ENCODE peak calls at places on chromosome 14, in four cellular contexts. G, S, N and I are unnamed samples.

GRCh38 chr14:53493895-53494294 is 340.8 kb upstream of the DDHD1 start:
- DNase-seq in S (no peak), G (no peak), N (no peak), I (no peak)

GRCh38 chr14:68512088-68512487 is 280.8 kb downstream of the ZFP36L1 start:
- DNase-seq in S (no peak), G (no peak), N (no peak), I (peak; percentile 64)

GRCh38 chr14:69803753-69804152 is 6.7 kb upstream of the SLC10A1 start:
- DNase-seq in S (peak; percentile 28), N (no peak), G (no peak), I (no peak)

GRCh38 chr14:104830781-104831180 is 29.9 kb downstream of the ZBTB42 start:
- DNase-seq in G (no peak), N (no peak), S (no peak), I (no peak)

GRCh38 chr14:96662116-96662901 is 134.9 kb upstream of the VRK1 start:
- DNase-seq in N (no peak), S (peak; percentile 67), G (no peak), I (peak; percentile 8)

GRCh38 chr14:43647302-43647701 is 859.8 kb downstream of the FSCB start:
- DNase-seq in S (no peak), G (peak; percentile 73), N (peak; percentile 78), I (no peak)

GRCh38 chr14:99671230-99672224 is 12.6 kb upstream of the CYP46A1 start:
- DNase-seq in G (no peak), S (no peak), N (no peak), I (no peak)

GRCh38 chr14:50397461-50398196 is 948 bp upstream of the CDKL1 start:
- DNase-seq in N (no peak), S (peak; percentile 11), G (peak; percentile 58), I (no peak)

GRCh38 chr14:92497391-92497790 is 16.2 kb upstream of the RIN3 start:
- DNase-seq in G (no peak), S (no peak), N (no peak), I (no peak)

GRCh38 chr14:61280092-61280525 is 1.0 kb downstream of the TMEM30B start:
- DNase-seq in G (no peak), S (no peak), N (no peak), I (no peak)

GRCh38 chr14:74510211-74510931 is 16.8 kb downstream of the ISCA2 start:
- DNase-seq in N (peak; percentile 47), S (peak; percentile 13), G (no peak), I (peak; percentile 77)

GRCh38 chr14:104873380-104874055 is 8.4 kb downstream of the CEP170B start:
- DNase-seq in G (no peak), S (no peak), N (no peak), I (no peak)

GRCh38 chr14:105389534-105389933 is 8.8 kb upstream of the TEX22 start:
- DNase-seq in G (no peak), S (no peak), N (no peak), I (no peak)

GRCh38 chr14:72636871-72637270 is 257.0 kb downstream of the DPF3 start:
- DNase-seq in G (no peak), N (no peak), S (no peak), I (no peak)

GRCh38 chr14:90523961-90524875 is 127.4 kb downstream of the CALM1 start:
- DNase-seq in G (no peak), S (no peak), N (no peak), I (no peak)

GRCh38 chr14:87698496-87698895 is 294.5 kb downstream of the GALC start:
- DNase-seq in S (no peak), N (no peak), G (no peak), I (no peak)

DNA sequence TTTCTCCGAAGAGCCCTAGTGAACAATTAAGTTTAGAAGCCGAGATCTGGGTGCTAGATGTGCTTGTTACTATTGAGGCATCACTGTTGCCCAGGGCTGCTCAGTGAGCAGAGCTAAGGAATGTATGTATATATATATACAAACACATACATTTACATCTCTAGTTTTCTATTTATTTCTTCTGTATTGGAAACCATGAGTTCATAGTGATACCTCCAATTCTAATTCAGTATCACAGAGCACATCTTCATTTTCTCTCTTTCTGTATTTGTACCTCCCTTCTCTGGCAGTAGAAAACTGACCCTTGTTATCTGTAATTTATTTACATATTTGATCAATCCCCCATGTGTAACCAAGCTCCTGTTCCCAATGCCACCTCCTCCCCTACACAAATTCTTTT is 40.7 kb upstream of the FUT8 start:
- DNase-seq in G (no peak), S (no peak), N (no peak), I (no peak)
- H3K9ac ChIP-seq in G (no peak overlapping the region), S (no peak overlapping the region), N (no peak overlapping the region), I (no peak overlapping the region)

DNA sequence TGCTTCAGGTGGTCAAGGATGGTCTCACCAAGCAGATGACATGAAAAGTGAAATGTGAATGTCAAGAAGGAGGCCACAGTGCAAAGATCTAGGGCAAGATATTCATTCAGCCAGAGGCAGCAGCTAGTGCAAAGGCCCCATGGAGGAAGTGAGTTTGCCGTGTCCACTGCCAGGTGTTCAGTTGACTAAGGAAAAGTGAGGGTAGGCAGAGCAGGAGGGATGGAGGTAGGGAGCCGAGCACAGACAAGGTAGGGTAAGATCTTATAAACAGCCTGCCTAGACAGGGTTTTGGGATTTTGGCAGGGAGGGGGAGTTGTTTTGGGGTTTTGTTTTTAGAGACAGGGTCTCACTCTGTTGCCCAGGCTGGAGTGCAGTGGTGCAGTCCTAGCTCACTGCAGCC is 11.9 kb downstream of the PPP2R5C start:
- DNase-seq in G (no peak), N (no peak), S (no peak), I (no peak)
- H3K27ac ChIP-seq in G (peak overlapping the region; percentile 97), N (no peak overlapping the region), S (no peak overlapping the region), I (no peak overlapping the region)

GRCh38 chr14:77599894-77600293 is 16.5 kb downstream of the SPTLC2 start:
- DNase-seq in N (no peak), S (no peak), G (no peak), I (peak; percentile 57)
- H3K4me1 ChIP-seq in N (no peaks in the 10 kb centered on the region), S (no peaks in the 10 kb centered on the region), G (peaks cover 80% of the 10 kb centered on the region), I (peaks cover 6% of the 10 kb centered on the region)

DNA sequence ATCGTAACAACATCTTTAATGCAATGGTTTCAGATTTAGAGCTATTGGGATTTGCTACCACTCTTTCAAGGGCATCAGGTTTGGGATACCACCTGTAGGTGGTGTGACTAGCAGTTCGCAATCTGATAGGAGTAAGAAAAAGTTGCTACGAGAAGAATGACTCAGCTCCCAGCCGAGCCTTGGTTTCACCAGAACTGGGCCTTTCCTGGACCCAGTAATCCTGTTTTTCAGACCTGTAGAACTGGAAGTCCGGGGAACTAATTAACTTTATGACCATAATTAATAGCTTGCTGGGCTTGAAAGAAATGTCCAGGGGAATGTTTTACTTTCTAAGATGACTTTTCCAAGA is 770 bp downstream of the ABHD4 start:
- DNase-seq in G (peak; percentile 54), S (peak; percentile 74), N (no peak), I (peak; percentile 71)
- H3K9ac ChIP-seq in G (peak overlapping the region; percentile 80), S (no peak overlapping the region), N (peak overlapping the region; percentile 91), I (peak overlapping the region; percentile 89)

DNA sequence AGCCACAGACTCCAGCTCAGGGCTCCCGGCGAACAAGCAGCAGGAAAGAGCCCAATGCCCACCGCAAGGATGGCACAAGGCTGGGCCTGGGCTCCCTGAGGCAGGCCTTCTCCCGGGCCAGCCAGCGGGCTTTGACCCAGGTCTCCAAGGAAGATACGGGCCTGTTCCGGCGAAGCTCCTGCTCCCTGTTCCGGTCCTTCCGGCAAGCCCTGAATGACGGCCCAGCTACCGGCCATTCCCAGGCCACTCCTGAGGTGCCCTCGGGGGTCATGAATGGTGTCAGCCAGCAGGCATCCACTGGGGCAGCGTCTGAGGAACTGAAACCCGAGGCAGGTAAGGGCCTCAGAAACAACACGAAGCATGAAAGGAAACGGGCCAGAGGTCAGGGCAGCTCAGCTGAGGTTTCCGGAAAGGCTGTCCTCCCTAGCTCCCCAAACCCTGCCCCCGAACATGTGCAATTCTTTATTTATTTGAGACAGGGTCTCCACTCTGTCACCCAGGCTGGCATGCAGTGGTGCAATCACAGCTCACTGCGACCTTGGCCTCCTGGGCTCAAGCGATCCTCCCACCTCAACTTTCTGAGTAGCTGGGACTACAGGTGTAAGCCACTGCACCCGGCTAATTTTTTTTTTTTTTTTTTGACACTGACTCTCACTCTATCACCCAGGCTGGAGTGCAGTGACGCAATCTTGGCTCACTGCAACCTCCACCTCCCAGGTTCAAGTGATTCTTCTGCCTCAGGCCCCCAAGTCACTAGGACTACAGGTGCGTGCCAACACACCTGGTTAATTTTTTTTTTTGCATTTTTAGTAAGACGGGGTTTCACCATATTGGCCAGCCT is 6.0 kb downstream of the EXOC3L4 start:
- DNase-seq in G (no peak), S (peak; percentile 97), N (no peak), I (no peak)
- H3K27ac ChIP-seq in G (no peak overlapping the region), S (peak overlapping the region; percentile 32), N (no peak overlapping the region), I (no peak overlapping the region)

GRCh38 chr14:103537175-103537990 is 8.4 kb downstream of the TRMT61A start:
- DNase-seq in N (no peak), S (no peak), G (peak; percentile 52), I (no peak)

GRCh38 chr14:103539056-103539825 is 10.2 kb downstream of the TRMT61A start:
- DNase-seq in S (peak; percentile 31), G (peak; percentile 80), N (no peak), I (no peak)

GRCh38 chr14:103535891-103536565 is 7.0 kb downstream of the TRMT61A start:
- DNase-seq in G (no peak), S (no peak), N (no peak), I (no peak)

GRCh38 chr14:103536693-103537092 is 7.7 kb downstream of the TRMT61A start:
- DNase-seq in N (no peak), S (no peak), G (no peak), I (no peak)

GRCh38 chr14:103538291-103539055 is 9.5 kb downstream of the TRMT61A start:
- DNase-seq in S (no peak), N (no peak), G (peak; percentile 49), I (no peak)
- H3K4me1 ChIP-seq in S (peaks cover 9% of the 10 kb centered on the region), N (no peaks in the 10 kb centered on the region), G (peaks cover 10% of the 10 kb centered on the region), I (peaks cover 39% of the 10 kb centered on the region)

DNA sequence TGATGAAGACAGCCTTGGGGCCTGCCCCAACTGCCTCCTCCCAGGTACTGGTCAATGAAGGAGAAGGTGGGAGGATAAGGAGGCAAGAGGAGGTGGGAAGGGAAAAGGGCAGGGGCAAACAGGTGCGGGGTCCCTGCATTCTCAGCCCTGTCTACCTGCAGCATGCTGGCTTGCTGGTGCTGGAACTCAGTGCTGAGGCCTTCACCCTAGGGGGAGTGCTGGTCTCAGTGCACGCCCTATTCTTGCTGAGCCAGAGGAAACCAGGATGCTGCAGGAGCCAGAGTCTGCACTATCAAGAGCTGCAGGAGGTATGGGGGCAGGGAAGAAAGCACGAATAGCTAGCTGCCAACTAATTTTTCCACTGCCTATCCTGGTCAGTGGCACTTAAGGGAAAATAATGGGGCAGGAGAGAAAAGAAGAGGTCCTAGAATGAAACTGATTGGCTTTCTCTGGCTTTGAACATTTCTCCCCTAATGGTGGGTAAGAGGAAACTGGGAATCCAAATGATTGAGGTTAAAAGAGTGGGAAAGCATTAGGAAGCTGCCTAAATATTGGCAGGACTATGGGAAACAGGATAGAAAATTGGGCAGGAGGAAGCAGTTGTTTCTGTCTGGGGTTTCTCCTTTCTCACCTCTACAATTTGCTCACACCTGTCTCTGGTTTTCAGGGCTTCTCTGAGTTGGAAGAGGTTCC is 1.8 kb downstream of the TMEM253 start:
- DNase-seq in G (no peak), N (peak; percentile 62), S (no peak), I (no peak)
- H3K9ac ChIP-seq in G (peak overlapping the region; percentile 96), N (peak overlapping the region; percentile 10), S (no peak overlapping the region), I (no peak overlapping the region)

GRCh38 chr14:101719708-101720107 is 41.8 kb upstream of the PPP2R5C start:
- DNase-seq in G (no peak), N (peak; percentile 69), S (no peak), I (no peak)

GRCh38 chr14:101721111-101721510 is 40.4 kb upstream of the PPP2R5C start:
- DNase-seq in N (no peak), G (no peak), S (no peak), I (no peak)

GRCh38 chr14:101721951-101722661 is 39.4 kb upstream of the PPP2R5C start:
- DNase-seq in G (no peak), N (peak; percentile 90), S (no peak), I (no peak)

GRCh38 chr14:101726295-101726953 is 35.1 kb upstream of the PPP2R5C start:
- DNase-seq in G (no peak), S (no peak), N (no peak), I (no peak)

GRCh38 chr14:101723061-101723595 is 38.4 kb upstream of the PPP2R5C start:
- DNase-seq in N (no peak), G (no peak), S (no peak), I (no peak)
- H3K27ac ChIP-seq in N (no peak overlapping the region), G (no peak overlapping the region), S (no peak overlapping the region), I (no peak overlapping the region)